ENCODE peak calls at places on chromosomes 12 and 14, in ten cellular contexts. Z, C, P, U, A, R, M, L, I and N are unnamed samples. For H3K4me1, the result is how much of the 10 kb centered on the place peaks cover.

GRCh38 chr12:67710582-67710981 is 62.0 kb downstream of the DYRK2 start:
- DNase-seq in Z (peak), L (no peak), A (no peak), U (peak), R (peak), M (no peak), P (no peak), I (no peak), C (no peak), N (peak)

GRCh38 chr12:86574143-86574542 is 318.0 kb upstream of the MGAT4C start:
- DNase-seq in P (no peak), A (no peak), L (no peak), Z (no peak), R (no peak), I (no peak), M (no peak), U (no peak), C (no peak), N (no peak)

GRCh38 chr12:43676183-43676813 is 82.3 kb downstream of the PUS7L start:
- DNase-seq in Z (no peak), U (peak), C (no peak), I (no peak), R (no peak), L (no peak), P (no peak), A (no peak), M (peak), N (no peak)

GRCh38 chr12:124663206-124663605 is 95.8 kb upstream of the NCOR2 start:
- DNase-seq in Z (no peak), R (no peak), L (no peak), A (no peak), U (no peak), P (no peak), I (no peak), M (no peak), C (no peak), N (no peak)

GRCh38 chr14:57823015-57823660 is 42.8 kb downstream of the SLC35F4 start:
- DNase-seq in C (no peak), Z (no peak), M (no peak), P (no peak), R (no peak), I (no peak), L (no peak), A (no peak), U (no peak), N (no peak)

GRCh38 chr12:25056011-25056410 is 107.1 kb upstream of the BCAT1 start:
- DNase-seq in C (no peak), L (no peak), I (no peak), Z (no peak), R (no peak), U (no peak), P (no peak), A (no peak), M (peak), N (peak)

GRCh38 chr12:131105736-131106356 is 152.1 kb downstream of the ADGRD1 start:
- DNase-seq in L (peak), U (no peak), R (no peak), A (no peak), I (no peak), M (no peak), C (no peak), Z (no peak), P (no peak), N (peak)

GRCh38 chr14:90614696-90615260 is 201.5 kb downstream of the TTC7B start:
- DNase-seq in A (no peak), C (no peak), M (no peak), I (no peak), P (no peak), U (no peak), Z (no peak), R (no peak), L (no peak), N (no peak)

GRCh38 chr12:49340095-49340870 is 3.3 kb upstream of the C1QL4 start:
- DNase-seq in L (no peak), U (no peak), Z (no peak), P (no peak), R (no peak), A (no peak), M (no peak), I (no peak), C (no peak), N (no peak)

GRCh38 chr12:15214851-15215601 is 6.2 kb downstream of the RERG start:
- DNase-seq in M (no peak), L (no peak), U (no peak), A (no peak), C (no peak), I (no peak), Z (peak), P (no peak), R (no peak), N (no peak)
- H3K4me3 ChIP-seq in M (no peak), L (no peak), U (no peak), A (no peak), C (no peak), I (peak), Z (no peak), P (no peak), R (no peak), N (no peak)

DNA sequence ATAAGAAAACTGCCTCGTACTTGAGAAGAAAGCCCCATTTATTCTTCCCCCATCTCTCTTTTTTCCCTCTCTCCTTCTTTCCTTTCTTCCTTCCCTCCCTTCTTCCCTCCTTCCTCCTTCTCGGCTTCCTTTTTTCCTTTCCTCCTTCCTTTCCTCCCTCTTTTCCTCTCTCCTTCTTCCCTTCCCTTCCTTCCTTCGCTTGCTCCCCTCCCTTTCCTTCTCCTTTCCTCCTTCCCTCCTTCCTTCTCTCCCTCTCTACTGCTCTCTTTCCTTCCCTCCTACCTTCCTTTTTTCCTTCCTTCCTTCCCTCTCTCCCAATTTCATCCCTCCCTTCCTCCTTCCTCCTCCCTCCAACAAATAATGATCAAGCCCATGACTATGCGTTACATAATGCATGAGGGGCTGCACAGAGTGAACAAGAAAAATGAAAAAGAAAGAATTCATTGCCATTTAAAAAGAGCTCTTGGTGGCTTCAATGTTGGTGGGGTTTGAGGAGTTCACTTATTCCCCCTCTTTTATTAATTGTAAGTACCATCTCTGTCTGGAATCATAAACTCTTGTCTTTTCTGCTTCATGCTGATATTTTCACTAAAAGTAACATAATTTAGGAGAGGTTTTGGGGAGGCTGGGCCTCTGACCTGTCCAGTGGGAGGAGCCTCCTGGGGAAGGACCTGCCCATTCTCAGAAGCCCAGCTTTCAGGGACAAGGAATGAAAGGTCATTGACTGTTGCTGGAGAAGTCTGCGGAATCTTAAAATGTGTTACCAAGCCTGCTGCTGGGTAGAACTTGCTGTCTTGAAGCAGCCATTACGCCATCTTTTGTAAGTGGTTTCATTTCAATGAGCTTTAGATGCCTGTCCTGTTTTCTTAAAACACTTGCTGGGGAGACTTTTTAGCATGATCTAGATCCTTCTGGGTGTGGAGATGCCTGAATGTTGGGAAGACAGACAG is 144.3 kb downstream of the CHST11 start:
- DNase-seq in L (no peak), C (no peak), P (no peak), I (no peak), U (no peak), Z (no peak), R (no peak), A (no peak), M (no peak), N (no peak)
- H3K4me1 ChIP-seq in L (under half), C (under half), P (under half), I (under half), U (under half), Z (under half), R (under half), A (half or more), M (half or more), N (under half)

DNA sequence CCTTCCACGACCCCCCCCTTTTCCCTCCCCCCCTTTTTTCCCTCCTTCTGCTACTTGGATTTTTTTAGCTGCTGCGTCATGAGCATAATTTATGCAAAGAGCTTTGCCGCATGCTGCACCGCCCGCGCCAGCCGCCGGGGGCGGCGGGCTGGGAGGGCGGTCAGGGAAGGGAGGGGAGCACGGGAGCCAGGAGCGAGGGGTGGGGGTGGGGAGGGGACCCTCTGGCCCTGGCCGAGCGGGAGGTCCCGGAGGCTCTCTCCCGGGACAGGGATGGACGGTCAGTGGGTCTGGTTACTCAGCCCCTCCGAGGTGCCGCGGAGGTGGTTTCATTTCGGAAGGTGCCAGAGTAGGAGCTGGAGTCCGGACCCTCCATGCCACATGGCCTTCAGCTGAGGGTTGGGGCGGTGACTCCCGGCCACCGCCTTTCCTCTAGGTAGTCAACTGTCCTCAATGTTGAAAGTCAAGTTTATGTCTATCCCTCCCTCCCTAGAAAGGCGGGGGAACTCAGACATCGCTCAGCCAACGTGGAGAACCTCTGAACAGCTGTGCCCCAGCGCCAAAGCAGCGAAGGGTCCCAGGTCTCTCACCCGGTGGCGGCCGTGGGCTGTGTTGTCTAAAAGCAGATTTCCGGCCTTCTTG is at the start of gene POU6F1:
- DNase-seq in Z (peak), A (peak), I (peak), C (peak), L (peak), R (peak), P (peak), M (peak), U (peak), N (peak)
- TF ChIP-seq CTCF in Z (peak), A (peak), I (peak), C (peak), L (peak), R (peak), P (peak), M (peak), U (peak), N (peak)

GRCh38 chr12:81758421-81759214 is 532 bp downstream of the PPFIA2 start:
- DNase-seq in U (peak), R (peak), P (no peak), Z (peak), C (no peak), L (no peak), M (no peak), I (no peak), A (peak), N (no peak)
- H3K4me3 ChIP-seq in U (peak), R (peak), P (peak), Z (peak), C (peak), L (peak), M (no peak), I (peak), A (peak), N (peak)

GRCh38 chr12:15754233-15754632 is 35.0 kb downstream of the EPS8 start:
- DNase-seq in M (no peak), Z (no peak), I (no peak), U (no peak), P (no peak), C (no peak), R (peak), A (no peak), L (no peak), N (no peak)

GRCh38 chr12:15749937-15750336 is 39.3 kb downstream of the EPS8 start:
- DNase-seq in U (no peak), Z (no peak), L (no peak), A (no peak), P (no peak), I (no peak), R (no peak), M (no peak), C (no peak), N (no peak)

GRCh38 chr12:15756822-15757221 is 32.4 kb downstream of the EPS8 start:
- DNase-seq in L (no peak), U (no peak), Z (no peak), C (no peak), A (no peak), P (no peak), M (no peak), R (peak), I (no peak), N (no peak)

GRCh38 chr12:15751741-15752140 is 37.4 kb downstream of the EPS8 start:
- DNase-seq in A (no peak), L (no peak), P (no peak), U (no peak), I (no peak), M (no peak), R (no peak), C (no peak), Z (no peak), N (no peak)

GRCh38 chr12:15752780-15753179 is 36.4 kb downstream of the EPS8 start:
- DNase-seq in R (peak), L (no peak), Z (no peak), I (no peak), C (no peak), U (no peak), A (no peak), P (no peak), M (no peak), N (no peak)
- H3K4me1 ChIP-seq in R (under half), L (under half), Z (under half), I (half or more), C (under half), U (under half), A (under half), P (under half), M (under half), N (under half)

DNA sequence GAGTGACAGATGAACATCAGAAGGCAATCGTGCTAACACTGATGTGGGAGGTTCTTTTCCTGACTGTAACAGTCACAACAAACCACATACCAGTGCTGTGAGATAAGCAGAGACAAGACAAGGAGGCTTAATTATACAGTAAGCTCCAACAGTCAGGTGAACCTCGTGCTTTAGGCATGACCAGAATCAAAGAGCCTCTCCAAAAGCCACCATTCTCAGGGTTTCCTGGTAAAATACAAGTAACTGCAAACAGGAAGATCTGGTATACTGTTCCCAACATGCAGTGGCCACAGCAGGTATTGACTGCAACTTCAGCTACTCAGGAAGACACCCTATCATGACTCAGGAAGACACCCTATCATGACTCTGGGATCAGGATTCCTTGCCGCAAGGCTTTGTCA is 47.3 kb upstream of the GTF2A1 start:
- DNase-seq in A (no peak), P (no peak), U (no peak), L (no peak), I (no peak), Z (no peak), R (no peak), M (peak), C (no peak), N (no peak)
- TF ChIP-seq CTCF in A (no peak), P (no peak), U (no peak), L (no peak), I (no peak), Z (no peak), R (no peak), M (peak), C (no peak), N (no peak)

GRCh38 chr14:42510071-42510470 is 903.4 kb downstream of the LRFN5 start:
- DNase-seq in R (no peak), U (no peak), L (no peak), Z (no peak), A (no peak), M (no peak), P (no peak), I (no peak), C (no peak), N (no peak)

GRCh38 chr14:42517786-42518530 is 911.3 kb downstream of the LRFN5 start:
- DNase-seq in L (no peak), P (no peak), Z (no peak), I (no peak), M (no peak), A (no peak), R (no peak), C (no peak), U (no peak), N (no peak)

GRCh38 chr14:42508209-42508946 is 901.7 kb downstream of the LRFN5 start:
- DNase-seq in U (no peak), Z (no peak), L (no peak), A (no peak), P (no peak), I (no peak), R (no peak), C (no peak), M (no peak), N (no peak)

GRCh38 chr14:42513837-42514236 is 907.2 kb downstream of the LRFN5 start:
- DNase-seq in M (no peak), A (no peak), R (no peak), P (no peak), C (no peak), Z (no peak), U (no peak), L (no peak), I (no peak), N (no peak)
- H3K4me3 ChIP-seq in M (no peak), A (no peak), R (no peak), P (no peak), C (no peak), Z (no peak), U (no peak), L (no peak), I (no peak), N (no peak)

GRCh38 chr12:6342140-6342889 is 439 bp upstream of the TNFRSF1A start:
- DNase-seq in L (no peak), U (no peak), I (no peak), Z (no peak), A (no peak), C (no peak), M (no peak), P (no peak), R (no peak), N (no peak)
- H3K4me1 ChIP-seq in L (half or more), U (half or more), I (half or more), Z (half or more), A (half or more), C (under half), M (half or more), P (under half), R (half or more), N (under half)

DNA sequence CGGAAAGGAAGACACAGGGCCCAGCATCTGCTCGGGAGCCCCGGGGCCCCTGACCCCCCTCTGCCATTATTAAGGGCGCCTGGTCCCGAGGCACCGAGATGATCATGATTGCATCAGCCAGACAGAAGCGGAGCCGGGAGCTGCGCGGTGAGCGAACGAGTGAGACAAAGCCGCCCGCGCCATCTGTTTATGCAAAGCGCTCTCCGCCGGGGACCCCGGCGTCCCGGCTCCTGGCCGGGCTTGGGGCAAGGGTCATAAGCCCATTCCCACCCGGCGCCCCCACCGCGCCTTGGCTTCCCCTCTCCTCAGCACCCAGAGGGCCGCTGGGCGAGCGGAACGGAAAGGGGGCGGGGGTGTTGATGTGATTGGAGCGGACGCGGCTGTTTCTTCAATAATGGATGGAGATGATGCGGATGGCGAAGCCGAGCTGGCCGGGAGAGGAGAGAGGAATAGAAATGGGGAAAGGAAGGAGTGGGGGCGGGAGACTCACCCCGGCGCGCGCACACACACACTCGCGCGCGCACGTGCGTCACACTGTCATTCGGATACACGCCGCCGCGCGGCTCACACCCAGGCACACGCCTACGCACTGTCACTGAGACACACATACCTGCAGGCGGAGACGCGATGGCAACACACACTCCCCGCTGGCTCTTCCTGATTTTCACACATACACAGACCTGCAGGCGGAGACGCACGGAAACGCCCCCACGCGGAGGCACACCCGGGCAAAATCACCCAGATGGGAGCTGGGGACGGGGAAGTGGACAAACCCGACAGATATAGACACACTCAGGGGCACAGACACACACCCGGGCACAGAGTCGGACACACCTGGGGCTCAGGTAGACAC is 10.7 kb downstream of the STAC3 start:
- DNase-seq in Z (no peak), R (no peak), A (peak), U (peak), I (no peak), L (peak), C (peak), P (no peak), M (peak), N (no peak)
- TF ChIP-seq CTCF in Z (no peak), R (no peak), A (no peak), U (no peak), I (no peak), L (peak), C (no peak), P (no peak), M (peak), N (no peak)